ENCODE peak calls at places on chromosomes 1 and 21, in four cellular contexts. L is colonic mucosa; E is stimulated activated CD8-positive, alpha-beta memory T cell treated with anti-CD3 and anti-CD28 coated beads, Interleukin-7, amount 100 ng/mL, for 1 hour; H is stimulated activated CD4-positive, alpha-beta T cell treated with anti-CD3 and anti-CD28 coated beads, Interleukin-1b, Interleukin-23, amount 100 ng/mL, for 24 hours. N is an unnamed sample.

GRCh38 chr1:207866471-207867135 is 44.3 kb downstream of the CD34 start:
- DNase-seq in L (peak), E (no peak), H (no peak), N (no peak)

GRCh38 chr1:234250747-234251146 is 122.5 kb upstream of the COA6 start:
- DNase-seq in L (no peak), E (no peak), H (no peak), N (no peak)

GRCh38 chr1:53552146-53552940 is 93.1 kb downstream of the DMRTB1 start:
- DNase-seq in L (no peak), E (no peak), H (no peak), N (no peak)

GRCh38 chr1:93591833-93592635 is 89.6 kb downstream of the BCAR3 start:
- DNase-seq in L (peak), E (no peak), H (no peak), N (peak)

GRCh38 chr1:33661791-33662190 is 189.3 kb downstream of the ZSCAN20 start:
- DNase-seq in L (no peak), E (no peak), H (no peak), N (no peak)

GRCh38 chr1:186519981-186520380 is 59.1 kb upstream of the PDC start:
- DNase-seq in L (no peak), E (no peak), H (no peak), N (no peak)

GRCh38 chr1:212858461-212859265 is 588 bp downstream of the FLVCR1 start:
- DNase-seq in L (peak), E (no peak), H (no peak), N (no peak)

GRCh38 chr1:151992345-151993083 is 1.1 kb downstream of the S100A10 start:
- DNase-seq in L (peak), E (no peak), H (no peak), N (no peak)

GRCh38 chr1:8985915-8986813 is 40.1 kb downstream of the SLC2A7 start:
- DNase-seq in L (peak), E (no peak), H (no peak), N (no peak)

GRCh38 chr1:56710646-56711045 is 65.5 kb downstream of the PRKAA2 start:
- DNase-seq in L (no peak), E (no peak), H (no peak), N (no peak)

GRCh38 chr1:199549424-199549823 is 478.1 kb upstream of the NR5A2 start:
- DNase-seq in L (no peak), E (no peak), H (no peak), N (no peak)

GRCh38 chr21:38918629-38919346 is 113.1 kb downstream of the ETS2 start:
- DNase-seq in L (no peak), E (no peak), H (no peak), N (no peak)

GRCh38 chr1:55559802-55560201 is 344.6 kb upstream of the USP24 start:
- DNase-seq in L (no peak), E (no peak), H (no peak), N (no peak)

GRCh38 chr21:25953659-25954058 is 216.9 kb downstream of the APP start:
- DNase-seq in L (no peak), E (no peak), H (no peak), N (no peak)

GRCh38 chr1:62687421-62687902 is 724 bp downstream of the DOCK7 start:
- DNase-seq in L (peak), E (no peak), H (no peak), N (no peak)

GRCh38 chr1:180994262-180994661 is 28.4 kb downstream of the STX6 start:
- DNase-seq in L (no peak), E (no peak), H (no peak), N (no peak)

GRCh38 chr1:220873087-220873486 is 6.2 kb upstream of the HLX start:
- DNase-seq in L (no peak), E (no peak), H (no peak), N (no peak)

GRCh38 chr1:92965003-92965402 is 3.7 kb upstream of the DIPK1A start:
- DNase-seq in L (no peak), E (no peak), H (no peak), N (no peak)

GRCh38 chr1:155026154-155026553 is 7.4 kb downstream of the DCST2 start:
- DNase-seq in L (no peak), E (no peak), H (no peak), N (no peak)

GRCh38 chr1:4408380-4408779 is 246.0 kb upstream of the AJAP1 start:
- DNase-seq in L (no peak), E (no peak), H (no peak), N (no peak)

GRCh38 chr21:46429754-46430681 is 28.7 kb upstream of the DIP2A start:
- DNase-seq in L (no peak), E (no peak), H (no peak), N (no peak)

GRCh38 chr1:109640285-109640865 is 15.5 kb upstream of the GSTM4 start:
- DNase-seq in L (peak), E (peak), H (peak), N (peak)

GRCh38 chr1:15966081-15966955 is 9.6 kb downstream of the ZBTB17 start:
- DNase-seq in L (no peak), E (peak), H (peak), N (no peak)

GRCh38 chr21:39041815-39042214 is 141.4 kb downstream of the PSMG1 start:
- DNase-seq in L (no peak), E (no peak), H (no peak), N (no peak)

GRCh38 chr1:6303397-6304012 is 42.6 kb upstream of the GPR153 start:
- DNase-seq in L (no peak), E (no peak), H (no peak), N (no peak)

GRCh38 chr1:29824025-29824424 is 587.7 kb downstream of the PTPRU start:
- DNase-seq in L (no peak), E (no peak), H (no peak), N (no peak)

GRCh38 chr1:207823880-207824566 is 72.2 kb downstream of the CD46 start:
- DNase-seq in L (peak), E (peak), H (peak), N (no peak)

GRCh38 chr1:177274687-177275211 is 104.0 kb downstream of the BRINP2 start:
- DNase-seq in L (no peak), E (no peak), H (no peak), N (no peak)

GRCh38 chr21:36164427-36164784 is 7.8 kb downstream of the DOP1B start:
- DNase-seq in L (peak), E (no peak), H (no peak), N (no peak)

N was measured in NCI-H187.